ENCODE peak calls at places on chromosomes 5 and 9, in seven cellular contexts. T is stomach; S is activated CD4-positive, alpha-beta T cell treated with anti-CD3 and anti-CD28 coated beads, Interleukin-2, amount 50 U/mL, for 48 hours; O is AG10803; M is T-helper 2 cell treated with Interferon-gamma antibody and Interleukin-4, amounts not matched to agents 5 μg/mL and 100 μg/mL, for 36 hours; U is T47D; I is posterior vena cava. Y is an unnamed sample.
A peak's percentile ranks its signal among the peaks of the same experiment; 100 is the strongest.

GRCh38 chr5:87311400-87312279 is 44.0 kb downstream of the RASA1 start:
- DNase-seq in T (no peak), U (no peak), M (no peak), O (peak; percentile 9), I (no peak), S (no peak), Y (no peak)

GRCh38 chr9:72925126-72925810 is 27.6 kb downstream of the ALDH1A1 start:
- DNase-seq in O (peak; percentile 25), U (no peak), T (no peak), I (no peak), M (no peak), S (no peak), Y (no peak)

GRCh38 chr5:127957183-127957582 is 126.4 kb upstream of the SLC12A2 start:
- DNase-seq in I (no peak), O (peak; percentile 85), M (no peak), S (no peak), U (no peak), T (no peak), Y (peak; percentile 43)

GRCh38 chr5:133744909-133745308 is 132.6 kb upstream of the FSTL4 start:
- DNase-seq in U (no peak), S (no peak), O (no peak), T (no peak), I (no peak), M (no peak), Y (no peak)

GRCh38 chr5:89351232-89351631 is 468.2 kb upstream of the MEF2C start:
- DNase-seq in O (peak; percentile 73), T (no peak), U (no peak), S (no peak), I (no peak), M (no peak), Y (peak; percentile 88)

GRCh38 chr5:132667309-132667708 is 6.5 kb upstream of the IL4 start:
- DNase-seq in I (no peak), U (no peak), T (no peak), S (no peak), O (no peak), M (no peak), Y (no peak)

GRCh38 chr9:114281421-114282103 is 41.3 kb upstream of the ORM1 start:
- DNase-seq in T (no peak), S (no peak), M (no peak), I (peak; percentile 79), U (no peak), O (peak; percentile 84), Y (no peak)

GRCh38 chr9:86648828-86649170 is 294.6 kb upstream of the TUT7 start:
- DNase-seq in M (no peak), T (no peak), I (no peak), U (no peak), S (no peak), O (no peak), Y (no peak)

GRCh38 chr9:3479516-3480352 is 46.1 kb downstream of the RFX3 start:
- DNase-seq in S (no peak), T (no peak), U (no peak), O (no peak), M (no peak), I (no peak), Y (no peak)

GRCh38 chr5:5704352-5704751 is 281.9 kb downstream of the ICE1 start:
- DNase-seq in O (no peak), U (no peak), I (no peak), M (no peak), S (no peak), T (no peak), Y (no peak)

GRCh38 chr5:127804886-127805426 is 101.8 kb downstream of the CCDC192 start:
- DNase-seq in T (no peak), S (no peak), M (no peak), U (no peak), O (peak; percentile 39), I (no peak), Y (peak; percentile 65)

GRCh38 chr5:133446440-133446839 is 165.9 kb downstream of the FSTL4 start:
- DNase-seq in I (no peak), M (no peak), T (no peak), U (no peak), S (no peak), O (no peak), Y (no peak)

GRCh38 chr5:17398439-17398838 is 99.6 kb upstream of the TAF11L2 start:
- DNase-seq in S (no peak), M (no peak), I (no peak), U (no peak), O (peak; percentile 85), T (no peak), Y (peak; percentile 94)

GRCh38 chr5:35319231-35320002 is 89.1 kb upstream of the PRLR start:
- DNase-seq in U (no peak), O (peak; percentile 9), M (peak; percentile 27), T (peak; percentile 52), I (peak; percentile 94), S (peak; percentile 72), Y (peak; percentile 18)

GRCh38 chr9:81906656-81907055 is 21.6 kb upstream of the SPATA31D4 start:
- DNase-seq in O (peak; percentile 39), I (no peak), M (no peak), T (no peak), U (no peak), S (no peak), Y (peak; percentile 44)

GRCh38 chr5:36422957-36423356 is 121.3 kb upstream of the RANBP3L start:
- DNase-seq in S (no peak), I (no peak), O (peak; percentile 45), M (no peak), U (no peak), T (no peak), Y (peak; percentile 75)

GRCh38 chr5:159442210-159442850 is 112.0 kb upstream of the IL12B start:
- DNase-seq in U (no peak), O (no peak), S (no peak), T (no peak), M (no peak), I (no peak), Y (peak; percentile 24)

GRCh38 chr9:97711223-97711626 is 14.1 kb upstream of the XPA start:
- DNase-seq in O (no peak), U (no peak), M (no peak), S (no peak), I (no peak), T (no peak), Y (no peak)

GRCh38 chr9:138073808-138074207 is 196.2 kb downstream of the CACNA1B start:
- DNase-seq in O (no peak), T (peak; percentile 16), I (peak; percentile 69), U (no peak), S (no peak), M (no peak), Y (no peak)

GRCh38 chr5:15425802-15426201 is 74.2 kb upstream of the FBXL7 start:
- DNase-seq in I (no peak), S (no peak), T (no peak), O (peak; percentile 3), M (no peak), U (no peak), Y (no peak)

GRCh38 chr9:1284727-1285126 is 234.6 kb downstream of the DMRT2 start:
- DNase-seq in I (no peak), T (no peak), O (no peak), M (no peak), U (no peak), S (no peak), Y (no peak)

GRCh38 chr9:21906878-21907277 is 87.3 kb downstream of the CDKN2A start:
- DNase-seq in O (no peak), S (no peak), U (no peak), T (no peak), M (no peak), I (no peak), Y (peak; percentile 63)

GRCh38 chr9:19513671-19514275 is 105.0 kb downstream of the ACER2 start:
- DNase-seq in U (no peak), I (no peak), O (peak; percentile 17), S (no peak), M (no peak), T (no peak), Y (peak; percentile 14)